ENCODE peak calls at places on chromosomes 13 and 19, in six cellular contexts. E is fibroblast of lung, T is psoas muscle, N is HCT116, L is prostate gland, G is lung. Y is an unnamed sample. For H3K9me3, the result is how much of the 10 kb centered on the place peaks cover.

GRCh38 chr19:30011051-30011578 is 69.1 kb downstream of the URI1 start:
- DNase-seq in L (no peak), N (no peak), T (no peak), E (no peak), G (no peak), Y (no peak)

GRCh38 chr13:33639158-33639557 is 178.8 kb upstream of the RFC3 start:
- DNase-seq in N (no peak), G (no peak), L (no peak), E (peak), T (peak), Y (no peak)

GRCh38 chr13:106916329-106916728 is 348.4 kb upstream of the ARGLU1 start:
- DNase-seq in T (no peak), E (no peak), N (no peak), G (no peak), L (no peak), Y (no peak)

GRCh38 chr13:38350114-38350617 is 515 bp downstream of the UFM1 start:
- DNase-seq in T (peak), N (peak), G (peak), L (peak), E (peak), Y (peak)

GRCh38 chr13:45422731-45423130 is 4.6 kb upstream of the SLC25A30 start:
- DNase-seq in N (no peak), T (no peak), G (no peak), E (no peak), L (no peak), Y (no peak)

GRCh38 chr19:39916236-39916635 is 18.2 kb downstream of the FCGBP start:
- DNase-seq in G (peak), L (no peak), T (no peak), E (no peak), N (no peak), Y (no peak)

GRCh38 chr19:47713046-47714021 is at the start of gene EHD2:
- DNase-seq in E (peak), T (peak), L (peak), G (peak), N (no peak), Y (peak)

GRCh38 chr19:15672580-15673175 is at the start of gene CYP4F12:
- DNase-seq in L (peak), E (no peak), N (peak), G (peak), T (peak), Y (peak)

GRCh38 chr19:3950871-3951861 is 18.3 kb downstream of the NMRK2 start:
- DNase-seq in T (peak), N (no peak), L (no peak), E (no peak), G (no peak), Y (no peak)

GRCh38 chr13:89402211-89402610 is 1731.0 kb downstream of the SLITRK5 start:
- DNase-seq in T (no peak), E (no peak), N (no peak), L (no peak), G (no peak), Y (no peak)

GRCh38 chr19:44687898-44688297 is 11.1 kb upstream of the CEACAM16 start:
- DNase-seq in L (no peak), T (no peak), N (no peak), E (no peak), G (no peak), Y (no peak)

GRCh38 chr13:83547043-83547442 is 335.2 kb downstream of the SLITRK1 start:
- DNase-seq in T (no peak), L (no peak), N (no peak), E (no peak), G (no peak), Y (no peak)

GRCh38 chr19:45691516-45692186 is at the start of gene SNRPD2:
- DNase-seq in L (peak), E (peak), T (peak), G (peak), N (peak), Y (peak)

GRCh38 chr13:77946522-77946921 is 27.9 kb upstream of the EDNRB start:
- DNase-seq in G (no peak), E (no peak), T (no peak), L (no peak), N (no peak), Y (no peak)

GRCh38 chr19:18422530-18423191 is 3.5 kb downstream of the SSBP4 start:
- DNase-seq in G (no peak), E (no peak), L (no peak), N (no peak), T (no peak), Y (no peak)

GRCh38 chr19:45049073-45049736 is 10.4 kb downstream of the CLASRP start:
- DNase-seq in T (peak), E (no peak), G (no peak), L (no peak), N (no peak), Y (no peak)

DNA sequence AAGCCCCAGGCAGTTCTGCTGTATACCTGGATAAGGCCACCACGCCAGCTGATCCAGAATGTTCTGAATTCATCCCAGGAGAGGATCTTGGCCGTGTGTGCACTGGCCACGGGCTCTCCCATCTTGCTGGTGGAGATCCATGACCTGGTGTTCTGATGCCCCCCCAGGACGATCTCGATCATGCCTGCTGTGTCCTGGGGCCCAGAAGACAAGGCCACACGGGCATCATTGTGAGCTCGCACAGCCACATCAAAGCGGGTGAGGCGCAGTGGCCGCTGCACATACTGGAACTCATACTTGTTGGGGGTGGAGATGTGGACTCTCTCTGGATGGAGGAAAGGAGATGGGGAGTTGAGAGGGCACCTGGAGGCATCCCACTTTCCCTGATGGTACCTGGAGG is 40.1 kb downstream of the F2RL3 start:
- DNase-seq in E (no peak), L (no peak), G (no peak), T (peak), N (no peak), Y (no peak)
- TF ChIP-seq CTCF in E (no peak), L (no peak), G (no peak), T (no peak), N (no peak), Y (no peak)

GRCh38 chr19:54729416-54730188 is 5.4 kb downstream of the KIR3DL3 start:
- DNase-seq in T (no peak), N (no peak), G (no peak), L (no peak), E (no peak), Y (no peak)

GRCh38 chr19:54725321-54725720 is 1.1 kb downstream of the KIR3DL3 start:
- DNase-seq in L (no peak), G (no peak), N (no peak), E (no peak), T (no peak), Y (no peak)

GRCh38 chr19:54727562-54727961 is 3.3 kb downstream of the KIR3DL3 start:
- DNase-seq in T (no peak), G (peak), E (no peak), L (no peak), N (no peak), Y (no peak)

GRCh38 chr19:54724644-54725043 is 402 bp downstream of the KIR3DL3 start:
- DNase-seq in T (no peak), E (no peak), N (no peak), G (no peak), L (no peak), Y (no peak)

GRCh38 chr19:54728167-54728566 is 3.9 kb downstream of the KIR3DL3 start:
- DNase-seq in E (no peak), G (peak), L (no peak), T (no peak), N (no peak), Y (no peak)
- H3K9me3 ChIP-seq in E (under half), G (under half), L (under half), T (under half), N (under half), Y (under half)

DNA sequence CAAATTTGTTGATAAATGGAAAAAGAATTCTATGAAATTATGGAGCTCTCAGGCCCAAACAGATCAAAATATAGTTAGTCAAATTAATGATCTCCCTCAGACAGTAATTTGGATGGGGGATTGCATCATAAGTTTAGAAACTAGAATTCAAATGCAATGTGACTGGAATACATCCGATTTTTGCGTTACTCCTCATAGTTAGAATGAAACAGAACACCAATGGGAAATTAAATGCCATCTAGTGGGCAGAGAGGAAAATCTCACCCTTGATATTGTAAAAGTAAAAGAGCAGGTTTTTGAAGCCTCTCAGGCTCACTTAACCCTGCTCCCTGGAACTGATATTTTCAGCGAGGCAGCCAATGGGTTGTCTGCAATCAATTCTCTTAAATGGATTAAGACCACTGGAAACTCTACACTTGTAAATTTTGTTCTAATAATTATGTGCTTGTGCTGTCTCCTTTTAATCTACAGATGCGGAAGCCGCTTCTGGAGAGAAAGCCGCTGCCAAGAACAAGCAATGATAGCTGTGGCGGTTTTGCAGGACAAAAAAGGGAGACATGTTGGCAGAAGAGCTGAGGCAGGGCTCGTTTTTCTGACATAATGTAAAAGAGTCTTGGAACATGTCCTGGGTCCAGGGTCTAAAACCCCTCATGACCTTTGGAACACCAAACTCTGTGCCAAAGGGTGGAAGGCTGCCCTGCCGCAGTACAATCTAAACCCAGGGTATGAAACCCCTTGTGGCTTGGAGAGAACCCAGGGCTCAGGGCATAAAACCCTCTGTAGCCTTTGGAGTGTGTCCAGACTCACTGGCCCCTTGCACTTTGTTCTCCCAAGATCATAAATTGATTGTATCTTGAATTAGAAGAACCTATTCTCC is 12.9 kb downstream of the ZNF417 start:
- DNase-seq in L (no peak), N (peak), G (no peak), T (no peak), E (peak), Y (no peak)
- TF ChIP-seq CTCF in L (no peak), N (peak), G (peak), T (peak), E (peak), Y (peak)

GRCh38 chr19:8900421-8900820 is 68.2 kb downstream of the MBD3L1 start:
- DNase-seq in T (no peak), N (no peak), E (no peak), L (no peak), G (no peak), Y (no peak)
- H3K9me3 ChIP-seq in T (under half), N (under half), E (under half), L (under half), G (under half), Y (under half)

DNA sequence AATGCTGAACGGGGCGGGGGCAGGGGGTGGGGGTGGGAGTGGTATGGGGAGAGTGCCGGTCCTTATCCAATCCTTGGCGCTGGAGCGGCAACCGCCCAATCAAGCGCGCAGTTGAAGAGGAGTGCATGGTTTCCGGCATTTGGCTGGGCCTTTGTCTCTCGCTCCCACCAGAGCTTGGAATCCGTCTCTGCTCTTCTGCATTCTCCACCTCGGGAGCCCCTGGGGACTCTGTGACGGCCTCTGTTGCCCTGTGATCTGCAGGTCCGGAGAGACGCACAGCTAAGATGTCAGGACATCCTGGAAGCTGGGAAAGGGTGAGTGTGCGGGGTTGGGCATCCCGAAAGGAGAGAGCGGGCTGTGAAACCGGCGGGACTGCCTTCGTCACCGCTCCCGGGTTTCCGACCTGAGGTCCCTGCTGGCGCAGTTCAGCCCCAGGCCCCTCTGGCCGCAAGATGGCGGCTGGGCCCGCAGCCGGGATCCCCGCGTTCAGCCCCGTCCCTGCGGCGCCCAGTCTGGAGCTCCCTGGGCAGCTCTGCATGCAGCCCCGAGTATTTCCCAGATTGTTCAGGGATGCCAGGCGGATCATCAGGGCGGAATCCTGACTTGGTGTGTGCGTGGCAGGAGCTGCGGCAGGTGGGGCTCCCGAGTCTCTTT is 53.6 kb upstream of the ZNF254 start:
- DNase-seq in L (peak), G (peak), T (peak), N (peak), E (peak), Y (peak)
- TF ChIP-seq CTCF in L (no peak), G (no peak), T (no peak), N (no peak), E (no peak), Y (no peak)

GRCh38 chr19:37829526-37829925 is 50.1 kb upstream of the ZNF573 start:
- DNase-seq in G (no peak), N (no peak), E (no peak), L (no peak), T (no peak), Y (no peak)
- H3K9me3 ChIP-seq in G (under half), N (under half), E (under half), L (under half), T (under half), Y (under half)

DNA sequence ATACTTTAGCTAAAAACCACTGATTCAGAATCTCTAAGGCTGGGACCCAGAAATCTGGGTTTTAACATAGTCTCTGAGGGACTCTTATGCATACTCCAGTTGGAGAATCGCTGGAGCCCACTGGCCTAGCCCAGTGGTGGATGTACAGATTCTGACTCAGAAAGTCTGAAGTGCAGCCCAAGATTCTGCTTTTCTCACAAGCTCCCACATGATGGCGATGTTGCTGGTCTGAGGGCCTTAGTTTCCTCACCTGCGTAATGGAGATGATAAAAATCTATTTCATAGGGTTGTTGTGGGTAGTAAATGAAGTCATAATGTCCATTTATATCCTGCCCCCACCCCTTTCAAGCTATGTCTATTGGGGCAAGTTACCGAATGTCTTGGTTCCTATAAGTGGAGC is 7.7 kb upstream of the CDADC1 start:
- DNase-seq in N (peak), G (no peak), E (peak), L (no peak), T (no peak), Y (peak)
- TF ChIP-seq CTCF in N (peak), G (peak), E (peak), L (no peak), T (peak), Y (peak)

DNA sequence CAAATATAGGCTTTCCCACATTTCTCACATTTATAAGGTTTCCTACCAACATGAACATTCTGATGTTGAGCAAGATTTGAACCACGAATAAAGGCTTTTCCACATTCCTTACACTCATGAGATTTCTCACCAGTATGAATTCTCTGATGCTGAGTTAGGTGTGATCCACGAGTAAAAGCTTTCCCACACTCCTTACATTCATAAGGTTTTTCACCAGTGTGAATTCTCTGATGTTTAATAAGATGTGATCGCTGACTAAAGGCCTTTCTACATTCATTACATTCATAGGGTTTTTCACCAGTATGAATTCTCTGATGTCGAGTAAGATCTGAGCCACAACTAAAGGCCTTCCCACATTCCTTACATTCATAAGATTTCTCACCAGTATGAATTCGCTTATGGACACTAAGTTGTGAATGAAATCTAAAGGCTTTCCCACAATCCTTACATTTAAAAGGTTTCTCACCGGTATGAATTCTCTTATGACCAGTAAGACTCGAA is 19.0 kb downstream of the ZNF790 start:
- DNase-seq in G (no peak), N (no peak), L (no peak), T (no peak), E (peak), Y (no peak)
- H3K9me3 ChIP-seq in G (under half), N (under half), L (under half), T (half or more), E (under half), Y (half or more)